ENCODE peak calls at places on chromosome 5, in ten cellular contexts. B is cardiac muscle cell, T is neural crest cell, C is SK-N-SH, L is fibroblast of the aortic adventitia, F is GM13977, P is left lung, M is A549, E is AG09319, A is IMR-90. V is an unnamed sample.

GRCh38 chr5:179923422-179923821 is 15.7 kb upstream of the TBC1D9B start:
- DNase-seq in B (no peak), T (no peak), C (no peak), L (no peak), F (no peak), P (no peak), M (no peak), E (no peak), A (no peak), V (no peak)

GRCh38 chr5:14089198-14089597 is 53.9 kb upstream of the TRIO start:
- DNase-seq in B (no peak), T (no peak), C (no peak), L (no peak), F (no peak), P (no peak), M (no peak), E (no peak), A (no peak), V (no peak)

GRCh38 chr5:67063791-67064190 is 132.8 kb downstream of the CD180 start:
- DNase-seq in B (no peak), T (no peak), C (no peak), L (peak), F (no peak), P (no peak), M (peak), E (no peak), A (peak), V (no peak)

GRCh38 chr5:39213437-39214207 is 5.7 kb downstream of the FYB1 start:
- DNase-seq in B (no peak), T (no peak), C (no peak), L (no peak), F (no peak), P (no peak), M (no peak), E (no peak), A (no peak), V (no peak)

GRCh38 chr5:177440211-177440989 is 6.2 kb upstream of the PRR7 start:
- DNase-seq in B (no peak), T (no peak), C (no peak), L (no peak), F (no peak), P (peak), M (no peak), E (no peak), A (no peak), V (no peak)

GRCh38 chr5:123089971-123090640 is 1.1 kb downstream of the PRDM6 start:
- DNase-seq in B (peak), T (peak), C (peak), L (peak), F (peak), P (peak), M (peak), E (no peak), A (peak), V (peak)

GRCh38 chr5:160506006-160507004 is 84.7 kb downstream of the PTTG1 start:
- DNase-seq in B (no peak), T (peak), C (peak), L (peak), F (peak), P (no peak), M (no peak), E (peak), A (peak), V (peak)

GRCh38 chr5:36878421-36879088 is 2.0 kb downstream of the NIPBL start:
- DNase-seq in B (peak), T (peak), C (peak), L (peak), F (no peak), P (no peak), M (no peak), E (no peak), A (peak), V (peak)

GRCh38 chr5:157115502-157115901 is 6.7 kb upstream of the HAVCR2 start:
- DNase-seq in B (no peak), T (no peak), C (no peak), L (no peak), F (no peak), P (no peak), M (no peak), E (no peak), A (no peak), V (no peak)

GRCh38 chr5:110251366-110251765 is 475.1 kb downstream of the TMEM232 start:
- DNase-seq in B (no peak), T (no peak), C (no peak), L (no peak), F (no peak), P (no peak), M (no peak), E (no peak), A (no peak), V (no peak)

GRCh38 chr5:160619381-160619780 is 197.7 kb downstream of the PTTG1 start:
- DNase-seq in B (no peak), T (no peak), C (no peak), L (no peak), F (no peak), P (no peak), M (no peak), E (no peak), A (no peak), V (no peak)

GRCh38 chr5:177546262-177546741 is 8.1 kb downstream of the FAM193B start:
- DNase-seq in B (no peak), T (no peak), C (no peak), L (peak), F (no peak), P (no peak), M (peak), E (peak), A (peak), V (no peak)

GRCh38 chr5:154086123-154086522 is 47.4 kb downstream of the MFAP3 start:
- DNase-seq in B (no peak), T (no peak), C (no peak), L (no peak), F (no peak), P (no peak), M (no peak), E (no peak), A (no peak), V (no peak)

GRCh38 chr5:171630047-171630669 is 155.5 kb upstream of the SMIM23 start:
- DNase-seq in B (peak), T (peak), C (peak), L (peak), F (no peak), P (peak), M (peak), E (no peak), A (peak), V (peak)
- TF ChIP-seq CTCF in B (peak), T (peak), C (peak), L (peak), F (no peak), P (no peak), M (peak), E (peak), A (peak), V (peak)

DNA sequence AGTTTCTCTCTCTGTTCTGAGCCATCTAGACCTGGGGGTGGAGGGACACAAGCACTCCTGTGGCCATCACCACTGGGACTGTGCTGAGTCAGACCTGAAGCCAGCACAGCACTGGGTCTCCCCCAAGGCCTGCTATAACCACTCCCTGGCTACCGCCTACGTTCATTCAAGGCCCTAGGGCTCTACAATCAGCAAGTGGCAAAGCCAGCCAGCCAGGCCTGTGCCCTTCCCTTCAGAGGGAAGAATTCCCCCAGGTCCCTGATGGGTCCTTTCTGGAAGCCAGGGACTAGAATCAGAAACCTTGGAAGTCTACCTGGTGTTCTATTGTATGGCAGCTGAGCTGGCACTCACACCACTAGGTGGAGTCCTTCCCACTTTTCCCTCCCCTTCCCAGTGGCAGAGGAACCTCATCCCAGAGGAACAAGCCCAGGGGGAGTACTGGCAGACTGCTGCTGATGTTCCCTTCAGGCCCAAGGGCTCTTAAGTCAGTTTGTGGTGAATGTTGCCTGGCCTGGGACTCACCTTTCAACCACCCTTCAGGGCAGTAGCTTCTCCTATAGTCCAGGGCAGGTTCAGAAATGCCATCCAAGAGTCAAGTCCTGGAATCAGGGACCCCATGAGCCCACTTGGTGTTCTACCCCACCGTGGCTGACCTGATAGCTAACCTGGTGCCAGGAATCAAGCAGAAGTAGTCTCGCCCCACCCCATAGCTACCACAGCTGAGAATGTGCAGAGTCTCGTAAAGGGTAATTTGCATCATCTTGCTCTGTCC is 20.0 kb downstream of the JMY start:
- DNase-seq in B (peak), T (peak), C (peak), L (peak), F (no peak), P (no peak), M (peak), E (no peak), A (peak), V (peak)
- TF ChIP-seq CTCF in B (peak), T (peak), C (peak), L (peak), F (peak), P (peak), M (peak), E (peak), A (peak), V (peak)

GRCh38 chr5:10424124-10424731 is 17.5 kb upstream of the ROPN1L start:
- DNase-seq in B (peak), T (no peak), C (peak), L (peak), F (no peak), P (no peak), M (peak), E (no peak), A (peak), V (peak)

GRCh38 chr5:10420926-10421325 is 20.8 kb upstream of the ROPN1L start:
- DNase-seq in B (no peak), T (no peak), C (no peak), L (peak), F (no peak), P (no peak), M (no peak), E (peak), A (peak), V (no peak)

GRCh38 chr5:10420468-10420867 is 21.2 kb upstream of the ROPN1L start:
- DNase-seq in B (no peak), T (no peak), C (peak), L (no peak), F (no peak), P (no peak), M (no peak), E (no peak), A (no peak), V (no peak)

GRCh38 chr5:10421841-10422691 is 19.6 kb upstream of the ROPN1L start:
- DNase-seq in B (no peak), T (no peak), C (no peak), L (peak), F (no peak), P (no peak), M (no peak), E (no peak), A (no peak), V (no peak)

GRCh38 chr5:10423009-10423408 is 18.7 kb upstream of the ROPN1L start:
- DNase-seq in B (no peak), T (no peak), C (no peak), L (no peak), F (no peak), P (no peak), M (no peak), E (no peak), A (no peak), V (no peak)
- TF ChIP-seq CTCF in B (no peak), T (no peak), C (no peak), L (no peak), F (no peak), P (no peak), M (no peak), E (no peak), A (no peak), V (no peak)

GRCh38 chr5:138213161-138214029 is at the start of gene CDC23:
- DNase-seq in B (peak), T (peak), C (peak), L (peak), F (peak), P (peak), M (peak), E (peak), A (peak), V (peak)
- TF ChIP-seq CTCF in B (no peak), T (no peak), C (no peak), L (no peak), F (no peak), P (no peak), M (no peak), E (no peak), A (no peak), V (no peak)

GRCh38 chr5:31846934-31847333 is 208.0 kb downstream of the PDZD2 start:
- DNase-seq in B (no peak), T (no peak), C (peak), L (no peak), F (no peak), P (no peak), M (no peak), E (no peak), A (no peak), V (no peak)

GRCh38 chr5:31847354-31847753 is 208.4 kb downstream of the PDZD2 start:
- DNase-seq in B (no peak), T (no peak), C (no peak), L (no peak), F (no peak), P (no peak), M (no peak), E (no peak), A (no peak), V (no peak)

GRCh38 chr5:31845351-31845750 is 206.4 kb downstream of the PDZD2 start:
- DNase-seq in B (no peak), T (no peak), C (no peak), L (no peak), F (no peak), P (no peak), M (no peak), E (no peak), A (no peak), V (no peak)

GRCh38 chr5:31844615-31845345 is 205.8 kb downstream of the PDZD2 start:
- DNase-seq in B (no peak), T (no peak), C (no peak), L (no peak), F (no peak), P (no peak), M (no peak), E (no peak), A (no peak), V (no peak)
- TF ChIP-seq CTCF in B (no peak), T (peak), C (no peak), L (no peak), F (no peak), P (no peak), M (no peak), E (no peak), A (no peak), V (no peak)

GRCh38 chr5:922745-923472 is 30.2 kb downstream of the TRIP13 start:
- DNase-seq in B (no peak), T (no peak), C (peak), L (no peak), F (no peak), P (no peak), M (no peak), E (no peak), A (no peak), V (no peak)

GRCh38 chr5:929596-929995 is 36.9 kb downstream of the TRIP13 start:
- DNase-seq in B (no peak), T (no peak), C (no peak), L (no peak), F (no peak), P (no peak), M (no peak), E (no peak), A (no peak), V (no peak)

GRCh38 chr5:927172-928015 is 34.7 kb downstream of the TRIP13 start:
- DNase-seq in B (no peak), T (no peak), C (no peak), L (no peak), F (no peak), P (no peak), M (no peak), E (no peak), A (no peak), V (no peak)

GRCh38 chr5:923473-923873 is 30.8 kb downstream of the TRIP13 start:
- DNase-seq in B (peak), T (peak), C (peak), L (peak), F (peak), P (peak), M (peak), E (peak), A (peak), V (peak)

GRCh38 chr5:926416-927171 is 33.9 kb downstream of the TRIP13 start:
- DNase-seq in B (peak), T (peak), C (peak), L (peak), F (peak), P (no peak), M (no peak), E (no peak), A (no peak), V (peak)
- TF ChIP-seq CTCF in B (peak), T (peak), C (no peak), L (peak), F (peak), P (no peak), M (no peak), E (peak), A (peak), V (peak)

GRCh38 chr5:132677191-132677590 is 3.4 kb downstream of the IL4 start:
- DNase-seq in B (peak), T (no peak), C (no peak), L (peak), F (no peak), P (peak), M (peak), E (peak), A (peak), V (peak)
- TF ChIP-seq CTCF in B (peak), T (no peak), C (peak), L (peak), F (no peak), P (peak), M (peak), E (peak), A (peak), V (no peak)

GRCh38 chr5:173496129-173496882 is 120.1 kb downstream of the BOD1 start:
- DNase-seq in B (no peak), T (no peak), C (no peak), L (peak), F (no peak), P (no peak), M (no peak), E (no peak), A (peak), V (no peak)

GRCh38 chr5:173496883-173497255 is 119.6 kb downstream of the BOD1 start:
- DNase-seq in B (no peak), T (no peak), C (no peak), L (no peak), F (no peak), P (no peak), M (no peak), E (no peak), A (no peak), V (no peak)

GRCh38 chr5:173493846-173494245 is 122.6 kb downstream of the BOD1 start:
- DNase-seq in B (no peak), T (no peak), C (no peak), L (no peak), F (no peak), P (no peak), M (no peak), E (no peak), A (no peak), V (no peak)

GRCh38 chr5:173494446-173494845 is 122.0 kb downstream of the BOD1 start:
- DNase-seq in B (no peak), T (no peak), C (no peak), L (no peak), F (no peak), P (no peak), M (no peak), E (no peak), A (no peak), V (no peak)

DNA sequence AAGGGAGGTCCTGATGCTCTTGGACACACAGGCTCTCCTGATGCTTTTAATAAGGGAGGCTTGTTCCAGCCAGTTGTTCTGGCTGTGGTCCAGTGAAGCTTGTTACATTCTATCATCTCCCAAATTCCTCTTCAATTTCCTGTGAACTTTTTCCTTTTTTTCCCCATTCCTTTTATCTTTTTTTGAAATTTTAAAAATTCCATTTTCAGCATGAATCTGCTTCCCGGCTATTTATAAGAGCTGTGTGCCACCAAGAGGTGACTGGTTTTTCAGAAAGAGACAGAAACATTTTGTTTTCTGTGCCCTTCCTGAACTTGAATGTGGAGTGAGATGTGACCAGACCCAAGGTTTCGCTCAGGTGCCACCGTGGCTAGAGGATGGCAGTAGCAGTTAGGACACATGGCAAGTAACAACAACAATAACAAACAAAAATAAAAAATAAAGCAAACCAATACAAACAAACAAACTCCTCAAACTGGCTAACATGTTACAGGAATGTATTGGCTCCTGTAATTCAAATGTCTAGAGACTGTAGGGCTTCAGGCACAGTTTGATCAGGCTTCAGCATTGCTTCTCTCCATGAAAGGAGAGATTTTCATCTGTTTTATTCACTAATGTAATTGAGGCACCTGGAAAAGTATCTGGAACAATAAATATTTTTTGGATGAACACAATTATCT is 121.1 kb downstream of the BOD1 start:
- DNase-seq in B (no peak), T (no peak), C (no peak), L (peak), F (no peak), P (no peak), M (no peak), E (peak), A (peak), V (no peak)
- TF ChIP-seq CTCF in B (no peak), T (no peak), C (no peak), L (peak), F (no peak), P (no peak), M (no peak), E (peak), A (peak), V (no peak)

DNA sequence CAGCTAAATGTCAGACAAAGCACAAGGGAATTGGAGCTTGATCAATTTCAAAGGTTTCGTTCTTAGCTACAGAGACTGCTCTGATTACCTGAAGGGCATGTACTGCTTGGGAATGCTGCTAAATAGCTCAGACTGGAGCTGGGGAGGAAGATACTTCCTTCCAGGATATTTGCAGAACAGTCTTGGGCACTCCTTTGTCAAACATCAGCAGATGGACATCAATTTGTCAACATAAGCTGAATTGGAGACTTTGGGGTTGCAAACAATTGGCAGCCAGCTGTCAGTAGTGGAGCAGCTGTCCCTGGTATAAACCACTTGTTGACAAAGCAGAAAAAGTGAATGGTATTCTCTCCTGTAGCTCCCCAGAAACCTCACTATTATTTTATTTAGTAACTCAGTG is 182.0 kb downstream of the CCDC192 start:
- DNase-seq in B (no peak), T (no peak), C (no peak), L (no peak), F (no peak), P (no peak), M (peak), E (no peak), A (no peak), V (no peak)
- TF ChIP-seq CTCF in B (no peak), T (no peak), C (no peak), L (no peak), F (no peak), P (no peak), M (no peak), E (no peak), A (no peak), V (no peak)